ENCODE peak calls at places on chromosomes 2 and 18, in five cellular contexts. F is upper lobe of right lung, B is fibroblast of lung, W is mesothelial cell of epicardium, Z is testis. Y is an unnamed sample.

GRCh38 chr18:31617029-31617717 is 25.5 kb downstream of the TTR start:
- DNase-seq in F (no peak), B (no peak), W (no peak), Z (no peak), Y (no peak)

GRCh38 chr2:63056309-63057065 is 5.9 kb downstream of the OTX1 start:
- DNase-seq in F (no peak), B (no peak), W (peak; percentile 57), Z (no peak), Y (no peak)

GRCh38 chr2:111227716-111228141 is 107.0 kb downstream of the BCL2L11 start:
- DNase-seq in F (no peak), B (peak; percentile 44), W (no peak), Z (no peak), Y (no peak)

GRCh38 chr18:8882632-8883408 is 177.5 kb downstream of the MTCL1 start:
- DNase-seq in F (no peak), B (peak; percentile 9), W (no peak), Z (no peak), Y (no peak)

GRCh38 chr2:177529166-177529565 is 136.6 kb downstream of the AGPS start:
- DNase-seq in F (no peak), B (no peak), W (no peak), Z (no peak), Y (no peak)

GRCh38 chr2:117853316-117853715 is 38.8 kb downstream of the DDX18 start:
- DNase-seq in F (no peak), B (no peak), W (no peak), Z (no peak), Y (no peak)

GRCh38 chr2:230885467-230886130 is 20.9 kb downstream of the ITM2C start:
- DNase-seq in F (no peak), B (peak; percentile 70), W (no peak), Z (peak; percentile 66), Y (no peak)

GRCh38 chr2:68689553-68690537 is 44.8 kb upstream of the ARHGAP25 start:
- DNase-seq in F (no peak), B (no peak), W (no peak), Z (no peak), Y (no peak)

GRCh38 chr2:178173657-178174056 is 20.7 kb upstream of the OSBPL6 start:
- DNase-seq in F (no peak), B (no peak), W (no peak), Z (no peak), Y (no peak)

GRCh38 chr2:16745466-16745865 is 79.8 kb upstream of the CYRIA start:
- DNase-seq in F (no peak), B (no peak), W (no peak), Z (no peak), Y (no peak)

GRCh38 chr2:19689769-19690168 is 212.0 kb downstream of the TTC32 start:
- DNase-seq in F (no peak), B (no peak), W (no peak), Z (no peak), Y (no peak)

DNA sequence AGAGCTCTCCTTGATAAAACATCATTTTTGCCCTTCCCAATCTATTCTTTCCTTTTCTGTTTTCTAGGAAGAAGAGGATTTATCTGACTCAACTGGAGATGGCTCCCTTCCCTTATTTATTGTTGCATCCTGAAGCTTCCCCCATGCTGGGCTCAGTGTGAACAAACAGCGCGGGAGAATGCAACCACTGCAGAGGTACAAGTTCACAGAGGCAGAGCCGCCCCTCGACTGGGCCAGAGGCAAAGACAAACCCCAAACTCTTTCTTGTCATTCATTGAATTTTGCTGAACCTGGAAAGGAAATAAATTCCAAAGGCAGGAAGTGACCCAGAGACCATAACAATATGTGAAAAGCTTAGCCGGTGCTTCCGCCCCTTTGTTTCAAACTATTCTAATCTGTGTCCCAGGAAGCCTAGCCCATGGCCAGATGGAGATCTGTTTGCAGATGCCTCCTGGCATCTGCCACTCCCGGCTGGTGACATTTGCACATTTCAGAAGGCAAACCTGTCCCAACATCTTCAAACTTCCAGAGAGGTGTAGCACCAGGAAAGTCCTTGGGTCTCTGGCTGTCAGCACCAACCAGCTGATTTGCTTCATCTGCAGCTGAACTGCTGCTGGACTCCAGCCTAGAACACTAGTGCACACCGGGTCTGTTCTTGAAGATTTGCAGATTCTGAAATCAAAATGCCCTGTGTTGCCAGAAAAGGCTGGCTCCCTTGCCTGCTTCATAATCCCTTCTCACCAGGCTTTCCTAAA is 79.4 kb upstream of the MAP4K3 start:
- DNase-seq in F (no peak), B (peak; percentile 81), W (no peak), Z (no peak), Y (no peak)
- TF ChIP-seq CTCF in F (no peak), B (no peak), W (no peak), Z (no peak), Y (no peak)

DNA sequence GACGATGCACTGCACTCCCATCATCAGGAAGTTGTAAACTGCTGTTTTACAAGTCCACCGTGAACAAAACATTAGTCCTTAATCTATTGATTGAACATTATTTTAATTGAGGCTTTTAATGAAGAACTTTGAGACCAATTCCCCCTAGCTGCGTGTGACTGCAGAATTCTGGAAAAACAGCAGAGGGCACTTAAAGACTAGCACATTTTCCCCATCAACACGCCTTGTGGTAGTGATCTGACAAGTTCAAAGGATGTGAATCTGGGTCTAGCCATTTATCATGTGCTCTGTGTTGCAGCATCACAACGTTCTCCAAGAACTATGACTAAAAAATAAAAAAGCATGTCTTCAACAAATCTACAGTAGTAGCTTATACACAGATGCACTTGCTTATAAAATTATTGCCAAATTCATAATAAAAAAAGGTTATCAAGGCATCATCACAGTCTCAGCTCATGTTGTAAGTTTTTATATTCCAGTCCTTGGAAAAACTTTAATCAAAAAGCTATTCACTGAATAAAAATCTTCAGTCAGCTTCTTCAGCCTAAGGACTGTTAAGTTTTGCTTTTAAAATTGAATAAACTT is 35.8 kb downstream of the SKOR2 start:
- DNase-seq in F (no peak), B (peak; percentile 61), W (no peak), Z (peak; percentile 28), Y (no peak)
- TF ChIP-seq CTCF in F (peak; percentile 49), B (peak; percentile 53), W (peak; percentile 54), Z (no peak), Y (no peak)

DNA sequence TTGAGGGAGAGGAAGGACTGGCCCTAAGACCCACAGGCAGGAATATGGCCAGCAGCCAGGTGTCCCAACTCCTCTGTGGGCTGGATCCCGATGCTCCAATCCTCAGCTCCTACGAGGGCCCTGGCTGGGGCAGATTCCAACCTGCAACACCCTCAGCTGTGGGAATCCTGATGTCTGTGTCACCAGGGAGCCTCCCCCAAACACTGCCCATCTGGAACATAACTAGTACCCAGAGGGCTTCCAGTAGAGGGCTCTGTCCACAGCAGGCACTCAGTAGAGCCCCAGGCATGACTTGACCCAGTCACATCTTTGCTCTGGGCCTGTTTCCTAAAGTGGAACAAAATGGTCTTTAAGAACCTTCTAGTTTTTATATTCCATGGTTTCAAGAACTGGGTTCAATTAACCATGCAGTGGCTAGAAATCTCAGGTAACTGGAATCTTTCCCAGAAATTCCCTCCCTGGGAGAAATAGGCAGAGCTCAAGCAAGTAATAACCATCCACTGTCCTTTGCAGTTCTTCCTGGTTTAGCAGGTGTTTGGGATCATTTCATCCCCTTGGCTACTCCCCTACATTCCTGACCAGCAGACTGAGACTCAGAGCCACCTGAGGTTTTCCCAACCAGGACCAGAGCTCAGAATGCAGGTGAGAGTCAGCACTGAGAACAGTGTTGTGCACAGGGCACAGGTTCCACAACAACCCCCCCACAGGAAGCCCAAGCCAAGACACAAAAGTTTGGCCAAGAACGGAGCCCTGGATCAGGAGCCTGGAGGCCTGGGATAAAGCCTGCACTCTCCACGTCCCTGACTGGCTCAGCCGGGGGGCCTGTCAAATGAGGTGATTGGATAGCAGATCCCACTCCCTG is 20.8 kb upstream of the LOXHD1 start:
- DNase-seq in F (no peak), B (peak; percentile 4), W (no peak), Z (no peak), Y (no peak)
- TF ChIP-seq CTCF in F (no peak), B (no peak), W (no peak), Z (no peak), Y (no peak)

GRCh38 chr2:194319222-194319992 is 1337.6 kb upstream of the SLC39A10 start:
- DNase-seq in F (no peak), B (no peak), W (no peak), Z (no peak), Y (no peak)
- TF ChIP-seq CTCF in F (no peak), B (no peak), W (no peak), Z (peak; percentile 14), Y (no peak)

DNA sequence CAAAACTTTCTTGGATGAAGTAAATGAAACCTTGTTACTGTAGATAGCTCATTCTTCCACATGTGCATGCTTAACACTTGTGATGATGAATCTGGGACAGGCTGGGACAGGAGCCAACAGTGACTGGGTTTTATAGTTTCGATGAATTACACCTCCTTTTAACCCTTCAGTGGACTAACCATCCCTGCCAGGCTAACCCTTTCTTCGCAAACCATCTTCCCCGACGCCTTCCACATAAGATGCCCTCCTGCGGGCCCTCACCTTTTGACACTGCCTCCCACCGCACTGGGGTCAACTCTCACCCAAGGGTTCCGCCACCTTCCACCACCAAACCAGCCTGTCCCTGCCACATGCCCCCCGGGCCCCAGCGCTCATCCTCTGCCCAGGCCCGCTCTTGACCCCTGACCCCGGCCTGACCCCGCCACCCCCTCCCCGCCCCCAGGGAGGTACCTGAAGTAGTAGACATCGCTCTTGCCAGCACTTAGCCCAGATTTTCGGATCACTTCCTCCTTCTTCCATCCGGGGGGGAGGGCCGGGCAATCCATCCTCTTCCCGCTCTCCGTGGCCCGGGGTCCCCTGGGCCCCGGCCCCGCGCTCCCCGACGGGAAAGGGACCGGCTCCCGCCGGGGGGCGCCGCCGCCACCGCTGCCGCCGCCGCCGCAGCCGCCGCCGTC is 764 bp downstream of the MBD2 start:
- DNase-seq in F (peak; percentile 73), B (peak; percentile 92), W (peak; percentile 67), Z (peak; percentile 79), Y (peak; percentile 39)
- TF ChIP-seq CTCF in F (no peak), B (no peak), W (no peak), Z (no peak), Y (no peak)

GRCh38 chr18:49845629-49846252 is 32.4 kb upstream of the ACAA2 start:
- DNase-seq in F (no peak), B (no peak), W (peak; percentile 31), Z (no peak), Y (no peak)

GRCh38 chr18:49848115-49848514 is 34.8 kb upstream of the ACAA2 start:
- DNase-seq in F (no peak), B (no peak), W (no peak), Z (no peak), Y (no peak)

GRCh38 chr18:49847524-49847923 is 34.2 kb upstream of the ACAA2 start:
- DNase-seq in F (no peak), B (no peak), W (no peak), Z (no peak), Y (no peak)

GRCh38 chr18:49846263-49846662 is 32.9 kb upstream of the ACAA2 start:
- DNase-seq in F (no peak), B (peak; percentile 60), W (peak; percentile 22), Z (no peak), Y (no peak)

GRCh38 chr18:49846718-49847470 is 33.6 kb upstream of the ACAA2 start:
- DNase-seq in F (no peak), B (no peak), W (peak; percentile 21), Z (no peak), Y (no peak)
- TF ChIP-seq CTCF in F (no peak), B (no peak), W (no peak), Z (no peak), Y (no peak)